ENCODE peak calls at places on chromosome 22, in four cellular contexts. I is K562, R is IMR-90, F is HepG2. G is an unnamed sample.
A peak's percentile ranks its signal among the peaks of the same experiment; 100 is the strongest.

GRCh38 chr22:20636945-20637344 is 129.5 kb downstream of the MED15 start:
- DNase-seq in I (no peak), R (no peak), F (no peak), G (no peak)

GRCh38 chr22:17501679-17502285 is 61.5 kb upstream of the SLC25A18 start:
- DNase-seq in I (peak; percentile 75), F (peak; percentile 63), R (peak; percentile 66), G (peak; percentile 67)

GRCh38 chr22:38843716-38844660 is at the start of gene NPTXR:
- DNase-seq in R (peak; percentile 31), F (peak; percentile 30), I (peak; percentile 63), G (peak; percentile 53)

GRCh38 chr22:21685164-21685513 is 19.3 kb downstream of the PPIL2 start:
- DNase-seq in R (no peak), I (no peak), F (no peak), G (no peak)

GRCh38 chr22:27008454-27008853 is 351.1 kb downstream of the MIAT start:
- DNase-seq in I (no peak), R (no peak), F (no peak), G (no peak)

GRCh38 chr22:25172153-25172552 is 27.5 kb upstream of the CRYBB3 start:
- DNase-seq in I (no peak), F (peak; percentile 21), R (no peak), G (peak; percentile 7)

GRCh38 chr22:19962246-19962908 is 20.8 kb upstream of the TXNRD2 start:
- DNase-seq in F (peak; percentile 84), R (peak; percentile 73), I (peak; percentile 96), G (peak; percentile 47)

GRCh38 chr22:17132112-17132511 is 11.0 kb upstream of the TMEM121B start:
- DNase-seq in F (no peak), I (no peak), R (no peak), G (no peak)

GRCh38 chr22:42621505-42622002 is 6.9 kb upstream of the POLDIP3 start:
- DNase-seq in I (peak; percentile 71), F (peak; percentile 47), R (peak; percentile 61), G (peak; percentile 80)

GRCh38 chr22:42938449-42938848 is 76.5 kb downstream of the PACSIN2 start:
- DNase-seq in F (no peak), R (no peak), I (no peak), G (no peak)

GRCh38 chr22:20229916-20230775 is 38.0 kb downstream of the RTN4R start:
- DNase-seq in I (no peak), R (no peak), F (no peak), G (no peak)

GRCh38 chr22:25156736-25157135 is 42.9 kb upstream of the CRYBB3 start:
- DNase-seq in R (no peak), I (no peak), F (no peak), G (no peak)

GRCh38 chr22:25970348-25970995 is 198.8 kb upstream of the SEZ6L start:
- DNase-seq in F (no peak), R (no peak), I (no peak), G (no peak)

GRCh38 chr22:38861170-38861874 is 10.7 kb downstream of the CBX6 start:
- DNase-seq in I (no peak), R (no peak), F (no peak), G (no peak)

GRCh38 chr22:40183029-40183581 is 5.4 kb downstream of the TNRC6B start:
- DNase-seq in I (peak; percentile 35), R (peak; percentile 87), F (peak; percentile 68), G (no peak)

GRCh38 chr22:28072066-28072465 is 153.0 kb upstream of the PITPNB start:
- DNase-seq in F (no peak), R (peak; percentile 44), I (no peak), G (no peak)

GRCh38 chr22:20494978-20495860 is at the start of gene KLHL22:
- DNase-seq in I (no peak), R (peak; percentile 26), F (peak; percentile 26), G (no peak)

GRCh38 chr22:35437038-35437437 is 37.1 kb downstream of the MCM5 start:
- DNase-seq in F (no peak), R (no peak), I (peak; percentile 58), G (peak; percentile 72)

GRCh38 chr22:35212020-35212419 is 45.3 kb upstream of the HMGXB4 start:
- DNase-seq in F (no peak), I (peak; percentile 90), R (peak; percentile 65), G (no peak)

GRCh38 chr22:24465566-24465965 is 29.6 kb upstream of the UPB1 start:
- DNase-seq in I (peak; percentile 41), R (peak; percentile 94), F (peak; percentile 24), G (no peak)

GRCh38 chr22:42788021-42788420 is 67.4 kb upstream of the A4GALT start:
- DNase-seq in F (no peak), R (no peak), I (no peak), G (no peak)

GRCh38 chr22:40635940-40636379 is 559 bp downstream of the MRTFA start:
- DNase-seq in I (no peak), F (no peak), R (no peak), G (no peak)

GRCh38 chr22:50695421-50696250 is 23.0 kb downstream of the SHANK3 start:
- DNase-seq in I (no peak), F (no peak), R (no peak), G (no peak)

GRCh38 chr22:19641254-19641982 is 72.9 kb upstream of the SEPTIN5 start:
- DNase-seq in R (no peak), I (peak; percentile 94), F (no peak), G (peak; percentile 64)

GRCh38 chr22:38762607-38763006 is 6.8 kb upstream of the SUN2 start:
- DNase-seq in F (no peak), I (no peak), R (no peak), G (no peak)

GRCh38 chr22:24592144-24592845 is 578 bp downstream of the LRRC75B start:
- DNase-seq in R (no peak), F (no peak), I (no peak), G (no peak)

GRCh38 chr22:43542681-43543521 is 131.1 kb downstream of the MPPED1 start:
- DNase-seq in I (no peak), F (no peak), R (no peak), G (no peak)

GRCh38 chr22:22181515-22181959 is 63.0 kb upstream of the VPREB1 start:
- DNase-seq in R (no peak), I (no peak), F (peak; percentile 18), G (peak; percentile 18)

DNA sequence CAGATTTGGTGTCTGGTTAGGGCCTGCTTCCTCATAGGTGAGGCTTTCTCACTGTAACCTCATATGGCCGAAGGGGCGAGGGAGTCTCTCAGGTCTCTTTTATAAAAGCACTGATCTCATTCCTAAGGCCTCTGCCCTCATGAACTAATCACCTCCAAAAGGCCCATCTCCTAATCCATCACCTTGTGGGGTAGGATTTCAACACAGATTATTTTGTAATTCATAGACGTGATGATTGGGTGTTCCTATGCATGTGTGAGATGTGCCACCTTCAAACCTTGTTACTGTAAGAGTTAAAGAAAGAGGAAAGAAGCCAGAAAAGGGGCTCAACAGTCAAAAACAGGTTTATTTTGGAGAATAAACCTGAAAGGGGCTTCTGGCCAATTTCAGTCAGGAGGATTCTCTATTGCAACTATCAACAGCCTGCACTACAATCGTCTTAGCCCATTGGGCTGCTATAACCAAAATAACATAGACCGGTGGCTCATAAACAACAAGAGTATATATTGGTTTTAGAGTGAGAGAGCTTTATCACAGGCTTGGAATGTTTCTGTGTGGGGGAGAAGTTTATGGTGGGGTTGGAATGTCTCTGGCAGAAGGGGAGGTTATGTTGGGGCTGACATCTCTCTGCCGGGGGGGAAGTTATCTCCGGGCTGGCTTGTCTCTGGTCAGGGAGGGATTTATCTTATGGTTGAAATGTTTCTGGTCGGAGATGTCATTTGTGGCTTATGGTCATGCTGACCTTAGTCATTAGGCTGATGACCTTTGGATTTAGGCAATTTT is 35.0 kb downstream of the CSF2RB start:
- DNase-seq in I (no peak), R (no peak), F (no peak), G (no peak)
- TF ChIP-seq MAZ in I (no peak), R (no peak), F (no peak), G (no peak)

GRCh38 chr22:36440429-36441002 is 40.9 kb downstream of the TXN2 start:
- DNase-seq in F (no peak), I (no peak), R (no peak), G (no peak)

GRCh38 chr22:36439481-36440271 is 41.8 kb downstream of the TXN2 start:
- DNase-seq in I (peak; percentile 56), R (peak; percentile 97), F (peak; percentile 53), G (peak; percentile 85)

GRCh38 chr22:36445158-36445668 is 36.2 kb downstream of the TXN2 start:
- DNase-seq in R (peak; percentile 97), I (no peak), F (peak; percentile 47), G (no peak)

GRCh38 chr22:36442506-36443197 is 38.8 kb downstream of the TXN2 start:
- DNase-seq in I (no peak), R (no peak), F (no peak), G (no peak)

GRCh38 chr22:36443198-36443770 is 38.2 kb downstream of the TXN2 start:
- DNase-seq in F (no peak), R (no peak), I (no peak), G (no peak)
- TF ChIP-seq MAZ in F (no peak), R (no peak), I (no peak), G (no peak)

GRCh38 chr22:37542959-37543358 is 17.3 kb upstream of the CDC42EP1 start:
- DNase-seq in I (no peak), R (no peak), F (no peak), G (no peak)

GRCh38 chr22:37545703-37546435 is 14.4 kb upstream of the CDC42EP1 start:
- DNase-seq in R (peak; percentile 90), I (no peak), F (peak; percentile 91), G (peak; percentile 87)

GRCh38 chr22:37546436-37547248 is 13.6 kb upstream of the CDC42EP1 start:
- DNase-seq in R (peak; percentile 68), I (no peak), F (peak; percentile 67), G (no peak)

GRCh38 chr22:37547249-37547741 is 13.0 kb upstream of the CDC42EP1 start:
- DNase-seq in F (no peak), I (no peak), R (no peak), G (no peak)

GRCh38 chr22:37544955-37545702 is 15.2 kb upstream of the CDC42EP1 start:
- DNase-seq in I (peak; percentile 71), F (peak; percentile 81), R (peak; percentile 58), G (peak; percentile 73)
- TF ChIP-seq MAZ in I (no peak), F (no peak), R (no peak), G (no peak)

DNA sequence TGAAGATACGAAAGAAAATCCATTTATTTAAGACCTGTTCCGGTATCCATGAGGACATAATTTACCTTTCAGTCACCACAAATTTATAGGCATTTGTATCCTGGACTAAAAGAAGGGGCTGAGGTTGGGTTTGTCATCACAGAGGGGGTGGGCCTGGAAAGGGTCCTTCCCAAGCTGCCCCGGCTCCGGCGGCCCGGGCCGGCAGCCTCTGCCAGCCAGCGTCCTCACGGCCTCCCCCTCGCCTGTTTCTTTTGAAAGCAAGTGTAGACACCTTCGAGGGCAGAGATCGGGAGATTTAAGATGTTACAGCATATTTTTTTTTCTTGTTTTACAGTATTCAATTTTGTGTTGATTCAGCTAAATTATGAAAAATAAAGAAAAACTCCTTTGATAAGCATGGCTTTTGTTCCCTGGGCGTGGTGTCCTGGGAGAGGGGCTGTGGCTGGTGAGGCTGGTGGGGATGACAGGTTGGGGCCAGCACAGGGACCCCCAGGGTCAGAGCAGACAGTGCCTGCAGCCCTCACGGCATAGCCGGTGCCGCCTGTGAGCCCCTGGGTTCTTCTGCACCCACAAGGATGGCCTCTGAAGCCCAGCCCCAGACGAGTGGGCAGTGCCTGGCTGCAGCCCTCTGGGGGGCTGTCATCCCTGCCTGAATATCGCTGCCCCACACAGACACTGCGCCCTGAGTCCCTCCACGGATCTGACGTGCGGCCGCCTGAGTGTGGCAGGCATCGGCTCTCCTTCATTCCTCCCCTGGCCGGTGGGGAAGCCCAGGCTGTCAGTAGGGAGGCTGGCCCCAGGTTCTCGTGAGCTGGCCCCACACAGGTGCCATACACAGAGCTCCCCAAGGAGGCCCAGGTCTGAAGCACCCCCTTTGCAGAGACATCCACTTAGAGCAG is 1075.9 kb downstream of the BRD1 start:
- DNase-seq in I (no peak), R (no peak), F (no peak), G (no peak)
- TF ChIP-seq MAZ in I (no peak), R (no peak), F (no peak), G (no peak)

GRCh38 chr22:46031965-46032851 is 55.2 kb upstream of the WNT7B start:
- DNase-seq in I (no peak), R (no peak), F (no peak), G (no peak)
- TF ChIP-seq MAZ in I (no peak), R (no peak), F (no peak), G (no peak)